ENCODE peak calls at places on chromosome 15, in six cellular contexts. V, J, T, W, R and A are unnamed samples.

GRCh38 chr15:38699633-38700230 is 135.1 kb upstream of the RASGRP1 start:
- DNase-seq in R (peak; percentile 68), J (peak; percentile 69), V (peak; percentile 56), T (peak; percentile 22), W (no peak), A (peak; percentile 73)

GRCh38 chr15:76987896-76988860 is 6.7 kb upstream of the PSTPIP1 start:
- DNase-seq in T (peak; percentile 68), R (peak; percentile 84), V (no peak), W (no peak), J (peak; percentile 70), A (no peak)

GRCh38 chr15:74978503-74978902 is 16.9 kb upstream of the SCAMP5 start:
- DNase-seq in V (no peak), R (no peak), J (no peak), W (no peak), T (no peak), A (peak; percentile 33)

GRCh38 chr15:77980094-77980493 is 97.4 kb downstream of the TBC1D2B start:
- DNase-seq in W (no peak), R (no peak), T (no peak), V (no peak), J (no peak), A (no peak)

GRCh38 chr15:60745469-60745971 is 266.6 kb upstream of the ICE2 start:
- DNase-seq in T (no peak), R (no peak), W (peak; percentile 94), J (peak; percentile 87), V (peak; percentile 50), A (no peak)

GRCh38 chr15:40470423-40471104 is at the start of gene CHST14:
- DNase-seq in W (no peak), T (peak; percentile 90), R (peak; percentile 95), V (peak; percentile 57), J (peak; percentile 70), A (peak; percentile 86)

GRCh38 chr15:40867200-40867599 is 6.8 kb downstream of the RHOV start:
- DNase-seq in J (no peak), T (no peak), R (no peak), V (no peak), W (no peak), A (no peak)

GRCh38 chr15:38853608-38854007 is 289.0 kb upstream of the RASGRP1 start:
- DNase-seq in V (peak; percentile 52), J (no peak), R (peak; percentile 24), T (peak; percentile 2), W (no peak), A (peak; percentile 9)

GRCh38 chr15:22227961-22228762 is 147.8 kb downstream of the OR4M2 start:
- DNase-seq in V (no peak), R (no peak), T (no peak), W (no peak), J (no peak), A (no peak)

GRCh38 chr15:99555089-99555488 is 10.7 kb upstream of the MEF2A start:
- DNase-seq in W (no peak), T (no peak), V (no peak), J (no peak), R (no peak), A (no peak)

GRCh38 chr15:58731756-58732535 is 17.6 kb downstream of the ADAM10 start:
- DNase-seq in T (no peak), R (no peak), J (no peak), W (no peak), V (peak; percentile 77), A (no peak)

GRCh38 chr15:22968356-22968755 is 11.8 kb downstream of the CYFIP1 start:
- DNase-seq in R (no peak), T (no peak), V (peak; percentile 83), J (no peak), W (no peak), A (no peak)

GRCh38 chr15:62999923-63000484 is 42.5 kb upstream of the TPM1 start:
- DNase-seq in V (no peak), R (no peak), W (no peak), T (no peak), J (no peak), A (no peak)

GRCh38 chr15:29322407-29322806 is 52.8 kb upstream of the NSMCE3 start:
- DNase-seq in W (peak; percentile 7), J (no peak), V (no peak), T (no peak), R (no peak), A (peak; percentile 68)

GRCh38 chr15:81074773-81075172 is 59.3 kb upstream of the CFAP161 start:
- DNase-seq in T (no peak), W (peak; percentile 53), J (no peak), R (no peak), V (no peak), A (no peak)

GRCh38 chr15:47431501-47431900 is 285.8 kb upstream of the SEMA6D start:
- DNase-seq in V (peak; percentile 83), T (no peak), W (no peak), J (no peak), R (no peak), A (no peak)